ENCODE peak calls at places on chromosome 5, in nine cellular contexts. One of them, this sample, is unnamed.

GRCh38 chr5:91077623-91078022 is 305.5 kb downstream of the ARRDC3 start:
- DNase-seq in HepG2: no peak
- DNase-seq in SK-N-SH: no peak
- DNase-seq in HL-60: no peak
- DNase-seq in spleen: no peak
- DNase-seq in breast epithelium: no peak
- DNase-seq in HCT116: no peak
- DNase-seq in stomach: no peak
- DNase-seq in sigmoid colon: no peak
- DNase-seq in this sample: no peak

GRCh38 chr5:43661102-43661501 is 58.1 kb downstream of the NNT start:
- DNase-seq in HepG2: peak
- DNase-seq in SK-N-SH: peak
- DNase-seq in HL-60: no peak
- DNase-seq in spleen: no peak
- DNase-seq in breast epithelium: no peak
- DNase-seq in HCT116: peak
- DNase-seq in stomach: no peak
- DNase-seq in sigmoid colon: no peak
- DNase-seq in this sample: no peak

GRCh38 chr5:133681896-133682295 is 69.6 kb upstream of the FSTL4 start:
- DNase-seq in HepG2: no peak
- DNase-seq in SK-N-SH: no peak
- DNase-seq in HL-60: no peak
- DNase-seq in spleen: peak
- DNase-seq in breast epithelium: no peak
- DNase-seq in HCT116: no peak
- DNase-seq in stomach: peak
- DNase-seq in sigmoid colon: peak
- DNase-seq in this sample: peak

GRCh38 chr5:129171194-129171944 is 76.8 kb downstream of the ISOC1 start:
- DNase-seq in HepG2: no peak
- DNase-seq in SK-N-SH: no peak
- DNase-seq in HL-60: no peak
- DNase-seq in spleen: no peak
- DNase-seq in breast epithelium: no peak
- DNase-seq in HCT116: no peak
- DNase-seq in stomach: no peak
- DNase-seq in sigmoid colon: no peak
- DNase-seq in this sample: no peak

GRCh38 chr5:32753765-32754164 is 42.6 kb downstream of the NPR3 start:
- DNase-seq in HepG2: no peak
- DNase-seq in SK-N-SH: no peak
- DNase-seq in HL-60: no peak
- DNase-seq in spleen: no peak
- DNase-seq in breast epithelium: no peak
- DNase-seq in HCT116: no peak
- DNase-seq in stomach: no peak
- DNase-seq in sigmoid colon: no peak
- DNase-seq in this sample: no peak

GRCh38 chr5:161544350-161544765 is 2.2 kb downstream of the GABRB2 start:
- DNase-seq in HepG2: peak
- DNase-seq in SK-N-SH: peak
- DNase-seq in HL-60: peak
- DNase-seq in spleen: no peak
- DNase-seq in breast epithelium: no peak
- DNase-seq in HCT116: peak
- DNase-seq in stomach: no peak
- DNase-seq in sigmoid colon: no peak
- DNase-seq in this sample: no peak

GRCh38 chr5:93598141-93598996 is 15.3 kb downstream of the NR2F1 start:
- DNase-seq in HepG2: no peak
- DNase-seq in SK-N-SH: peak
- DNase-seq in HL-60: no peak
- DNase-seq in spleen: no peak
- DNase-seq in breast epithelium: no peak
- DNase-seq in HCT116: no peak
- DNase-seq in stomach: no peak
- DNase-seq in sigmoid colon: no peak
- DNase-seq in this sample: peak

GRCh38 chr5:80109549-80110478 is 74.7 kb downstream of the THBS4 start:
- DNase-seq in HepG2: no peak
- DNase-seq in SK-N-SH: peak
- DNase-seq in HL-60: no peak
- DNase-seq in spleen: no peak
- DNase-seq in breast epithelium: no peak
- DNase-seq in HCT116: no peak
- DNase-seq in stomach: no peak
- DNase-seq in sigmoid colon: peak
- DNase-seq in this sample: no peak

GRCh38 chr5:19713740-19714139 is 274.3 kb downstream of the CDH18 start:
- DNase-seq in HepG2: no peak
- DNase-seq in SK-N-SH: no peak
- DNase-seq in HL-60: no peak
- DNase-seq in spleen: no peak
- DNase-seq in breast epithelium: no peak
- DNase-seq in HCT116: no peak
- DNase-seq in stomach: no peak
- DNase-seq in sigmoid colon: no peak
- DNase-seq in this sample: no peak

GRCh38 chr5:94707359-94707758 is 88.9 kb downstream of the SLF1 start:
- DNase-seq in HepG2: no peak
- DNase-seq in SK-N-SH: no peak
- DNase-seq in HL-60: no peak
- DNase-seq in spleen: no peak
- DNase-seq in breast epithelium: no peak
- DNase-seq in HCT116: no peak
- DNase-seq in stomach: no peak
- DNase-seq in sigmoid colon: no peak
- DNase-seq in this sample: no peak

GRCh38 chr5:74575741-74576538 is 64.6 kb downstream of the ENC1 start:
- DNase-seq in HepG2: no peak
- DNase-seq in SK-N-SH: no peak
- DNase-seq in HL-60: no peak
- DNase-seq in spleen: no peak
- DNase-seq in breast epithelium: no peak
- DNase-seq in HCT116: no peak
- DNase-seq in stomach: no peak
- DNase-seq in sigmoid colon: no peak
- DNase-seq in this sample: no peak

GRCh38 chr5:141747152-141747640 is 65.2 kb upstream of the ARAP3 start:
- DNase-seq in HepG2: no peak
- DNase-seq in SK-N-SH: peak
- DNase-seq in HL-60: no peak
- DNase-seq in spleen: peak
- DNase-seq in breast epithelium: peak
- DNase-seq in HCT116: peak
- DNase-seq in stomach: peak
- DNase-seq in sigmoid colon: peak
- DNase-seq in this sample: no peak

GRCh38 chr5:168637793-168638192 is 58.6 kb upstream of the PANK3 start:
- DNase-seq in HepG2: no peak
- DNase-seq in SK-N-SH: no peak
- DNase-seq in HL-60: no peak
- DNase-seq in spleen: no peak
- DNase-seq in breast epithelium: no peak
- DNase-seq in HCT116: no peak
- DNase-seq in stomach: no peak
- DNase-seq in sigmoid colon: no peak
- DNase-seq in this sample: no peak

GRCh38 chr5:16345454-16345853 is 120.1 kb downstream of the ZNF622 start:
- DNase-seq in HepG2: no peak
- DNase-seq in SK-N-SH: no peak
- DNase-seq in HL-60: no peak
- DNase-seq in spleen: no peak
- DNase-seq in breast epithelium: no peak
- DNase-seq in HCT116: no peak
- DNase-seq in stomach: no peak
- DNase-seq in sigmoid colon: no peak
- DNase-seq in this sample: no peak

DNA sequence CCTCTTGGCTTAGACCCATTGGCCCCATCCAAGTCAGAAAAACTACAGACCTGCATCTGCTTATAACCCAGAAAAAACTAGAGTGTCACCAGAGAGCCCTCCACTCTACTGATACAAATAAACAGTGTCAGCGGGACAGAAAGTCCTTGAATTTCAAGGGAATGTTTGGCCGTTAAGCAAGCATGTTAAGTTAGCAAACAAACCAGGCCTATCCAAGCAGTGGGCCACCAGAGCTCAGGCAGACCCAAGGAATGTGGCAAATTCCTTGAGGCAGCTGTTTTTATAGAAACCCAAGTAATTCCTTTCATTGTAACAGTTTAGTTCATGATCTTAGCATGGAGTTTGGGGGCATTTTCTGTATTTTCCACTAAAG is 70.9 kb downstream of the PRLR start:
- DNase-seq in HepG2: peak
- DNase-seq in SK-N-SH: no peak
- DNase-seq in HL-60: no peak
- DNase-seq in spleen: no peak
- DNase-seq in breast epithelium: no peak
- DNase-seq in HCT116: no peak
- DNase-seq in stomach: peak
- DNase-seq in sigmoid colon: no peak
- DNase-seq in this sample: no peak
- TF ChIP-seq POLR2AphosphoS5 in HepG2: no peak
- TF ChIP-seq POLR2AphosphoS5 in SK-N-SH: no peak
- TF ChIP-seq POLR2AphosphoS5 in HL-60: no peak
- TF ChIP-seq POLR2AphosphoS5 in spleen: no peak
- TF ChIP-seq POLR2AphosphoS5 in breast epithelium: no peak
- TF ChIP-seq POLR2AphosphoS5 in HCT116: no peak
- TF ChIP-seq POLR2AphosphoS5 in stomach: peak
- TF ChIP-seq POLR2AphosphoS5 in sigmoid colon: no peak
- TF ChIP-seq POLR2AphosphoS5 in this sample: no peak

GRCh38 chr5:3197237-3197636 is 398.4 kb upstream of the IRX1 start:
- DNase-seq in HepG2: no peak
- DNase-seq in SK-N-SH: no peak
- DNase-seq in HL-60: no peak
- DNase-seq in spleen: no peak
- DNase-seq in breast epithelium: no peak
- DNase-seq in HCT116: no peak
- DNase-seq in stomach: no peak
- DNase-seq in sigmoid colon: no peak
- DNase-seq in this sample: no peak
- H3K4me3 ChIP-seq in HepG2: no peak
- H3K4me3 ChIP-seq in SK-N-SH: no peak
- H3K4me3 ChIP-seq in HL-60: no peak
- H3K4me3 ChIP-seq in spleen: no peak
- H3K4me3 ChIP-seq in breast epithelium: no peak
- H3K4me3 ChIP-seq in HCT116: no peak
- H3K4me3 ChIP-seq in stomach: no peak
- H3K4me3 ChIP-seq in sigmoid colon: no peak
- H3K4me3 ChIP-seq in this sample: no peak

DNA sequence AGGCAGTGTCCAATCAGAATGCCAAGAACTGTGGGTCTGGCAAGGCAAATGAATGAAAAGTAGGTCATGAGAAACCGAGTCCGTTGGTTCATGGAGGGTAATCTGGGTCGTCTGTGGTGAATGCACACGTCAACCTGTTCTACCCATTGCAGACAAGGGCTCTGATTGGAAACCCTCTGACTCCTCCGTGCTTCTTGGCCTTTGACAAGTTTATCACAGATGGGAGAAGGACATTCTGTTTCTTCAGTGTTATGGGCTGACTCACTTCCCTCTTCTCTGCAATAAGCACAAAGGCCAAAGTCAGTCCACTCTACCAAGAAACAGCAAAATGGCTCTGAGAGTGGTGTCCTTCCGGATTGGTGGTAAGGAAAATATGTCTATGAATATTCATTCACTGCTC is 89.3 kb downstream of the FEM1C start:
- DNase-seq in HepG2: no peak
- DNase-seq in SK-N-SH: no peak
- DNase-seq in HL-60: no peak
- DNase-seq in spleen: no peak
- DNase-seq in breast epithelium: no peak
- DNase-seq in HCT116: no peak
- DNase-seq in stomach: no peak
- DNase-seq in sigmoid colon: no peak
- DNase-seq in this sample: no peak
- TF ChIP-seq POLR2AphosphoS5 in HepG2: no peak
- TF ChIP-seq POLR2AphosphoS5 in SK-N-SH: no peak
- TF ChIP-seq POLR2AphosphoS5 in HL-60: no peak
- TF ChIP-seq POLR2AphosphoS5 in spleen: no peak
- TF ChIP-seq POLR2AphosphoS5 in breast epithelium: no peak
- TF ChIP-seq POLR2AphosphoS5 in HCT116: no peak
- TF ChIP-seq POLR2AphosphoS5 in stomach: peak
- TF ChIP-seq POLR2AphosphoS5 in sigmoid colon: no peak
- TF ChIP-seq POLR2AphosphoS5 in this sample: peak

DNA sequence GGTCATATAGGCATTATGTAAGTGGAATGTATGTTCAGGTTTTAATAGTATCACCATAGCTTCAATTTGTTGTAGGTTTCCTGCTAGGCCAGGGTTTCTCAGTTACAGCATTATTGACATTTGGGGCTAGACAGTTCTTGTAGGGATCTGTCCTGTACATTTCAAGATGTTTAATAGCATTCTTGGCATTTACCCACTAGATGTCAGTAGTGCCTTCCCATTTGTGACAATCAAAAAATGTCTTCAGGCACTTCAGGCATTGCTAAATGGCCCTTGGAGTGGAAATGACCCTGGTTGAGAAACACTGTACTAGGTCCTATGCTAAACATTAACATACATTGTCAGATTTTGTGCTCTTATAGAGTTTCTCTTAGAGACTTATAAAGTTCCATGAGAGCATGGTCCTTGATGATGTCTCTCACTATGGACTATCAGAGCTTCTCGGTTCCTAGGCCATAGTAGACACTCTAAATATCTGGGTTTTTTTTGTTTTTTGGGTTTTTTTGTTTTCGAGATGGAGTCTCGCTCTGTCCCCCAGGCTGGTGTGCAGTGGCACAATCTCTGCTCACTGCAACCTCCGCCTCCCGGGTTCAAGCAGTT is 1.4 kb downstream of the KIF20A start:
- DNase-seq in HepG2: peak
- DNase-seq in SK-N-SH: peak
- DNase-seq in HL-60: peak
- DNase-seq in spleen: no peak
- DNase-seq in breast epithelium: no peak
- DNase-seq in HCT116: peak
- DNase-seq in stomach: no peak
- DNase-seq in sigmoid colon: no peak
- DNase-seq in this sample: no peak
- H3K4me3 ChIP-seq in HepG2: peak
- H3K4me3 ChIP-seq in SK-N-SH: peak
- H3K4me3 ChIP-seq in HL-60: peak
- H3K4me3 ChIP-seq in spleen: no peak
- H3K4me3 ChIP-seq in breast epithelium: no peak
- H3K4me3 ChIP-seq in HCT116: peak
- H3K4me3 ChIP-seq in stomach: no peak
- H3K4me3 ChIP-seq in sigmoid colon: no peak
- H3K4me3 ChIP-seq in this sample: no peak

GRCh38 chr5:159609359-159609758 is 279.1 kb upstream of the IL12B start:
- DNase-seq in HepG2: no peak
- DNase-seq in SK-N-SH: no peak
- DNase-seq in HL-60: no peak
- DNase-seq in spleen: no peak
- DNase-seq in breast epithelium: no peak
- DNase-seq in HCT116: no peak
- DNase-seq in stomach: no peak
- DNase-seq in sigmoid colon: no peak
- DNase-seq in this sample: no peak
- TF ChIP-seq POLR2AphosphoS5 in HepG2: no peak
- TF ChIP-seq POLR2AphosphoS5 in SK-N-SH: no peak
- TF ChIP-seq POLR2AphosphoS5 in HL-60: no peak
- TF ChIP-seq POLR2AphosphoS5 in spleen: no peak
- TF ChIP-seq POLR2AphosphoS5 in breast epithelium: no peak
- TF ChIP-seq POLR2AphosphoS5 in HCT116: no peak
- TF ChIP-seq POLR2AphosphoS5 in stomach: no peak
- TF ChIP-seq POLR2AphosphoS5 in sigmoid colon: no peak
- TF ChIP-seq POLR2AphosphoS5 in this sample: no peak

GRCh38 chr5:1792842-1793266 is 6.8 kb downstream of the MRPL36 start:
- DNase-seq in HepG2: no peak
- DNase-seq in SK-N-SH: no peak
- DNase-seq in HL-60: peak
- DNase-seq in spleen: peak
- DNase-seq in breast epithelium: peak
- DNase-seq in HCT116: no peak
- DNase-seq in stomach: peak
- DNase-seq in sigmoid colon: peak
- DNase-seq in this sample: no peak
- H3K4me3 ChIP-seq in HepG2: no peak
- H3K4me3 ChIP-seq in SK-N-SH: no peak
- H3K4me3 ChIP-seq in HL-60: no peak
- H3K4me3 ChIP-seq in spleen: no peak
- H3K4me3 ChIP-seq in breast epithelium: no peak
- H3K4me3 ChIP-seq in HCT116: no peak
- H3K4me3 ChIP-seq in stomach: no peak
- H3K4me3 ChIP-seq in sigmoid colon: no peak
- H3K4me3 ChIP-seq in this sample: no peak